ENCODE peak calls at places on chromosomes 13 and 19, in ten cellular contexts. E, H, X, L, Y, P, R, Z, W and B are unnamed samples.

GRCh38 chr19:21264891-21265290 is 64.3 kb downstream of the ZNF708 start:
- DNase-seq in E (no peak), H (no peak), X (no peak), L (no peak), Y (no peak), P (no peak), R (no peak), Z (no peak), W (no peak), B (no peak)

GRCh38 chr19:40232479-40232878 is 6.0 kb upstream of the CCNP start:
- DNase-seq in E (no peak), H (no peak), X (no peak), L (no peak), Y (no peak), P (no peak), R (no peak), Z (no peak), W (no peak), B (no peak)

GRCh38 chr13:51252954-51253531 is 30.8 kb downstream of the FAM124A start:
- DNase-seq in E (no peak), H (no peak), X (no peak), L (peak; percentile 54), Y (no peak), P (no peak), R (peak; percentile 50), Z (peak; percentile 21), W (no peak), B (peak; percentile 49)

GRCh38 chr19:29680447-29680846 is 15.2 kb downstream of the PLEKHF1 start:
- DNase-seq in E (no peak), H (no peak), X (no peak), L (peak; percentile 85), Y (peak; percentile 73), P (no peak), R (peak; percentile 69), Z (no peak), W (no peak), B (no peak)

GRCh38 chr13:97255515-97255999 is 33.4 kb downstream of the MBNL2 start:
- DNase-seq in E (no peak), H (no peak), X (no peak), L (no peak), Y (no peak), P (no peak), R (no peak), Z (no peak), W (no peak), B (no peak)

GRCh38 chr13:20177049-20177831 is 15.5 kb downstream of the GJB2 start:
- DNase-seq in E (no peak), H (no peak), X (peak; percentile 43), L (no peak), Y (no peak), P (no peak), R (no peak), Z (no peak), W (no peak), B (no peak)

GRCh38 chr13:104580931-104581330 is 1514.7 kb upstream of the SLC10A2 start:
- DNase-seq in E (no peak), H (no peak), X (no peak), L (no peak), Y (no peak), P (no peak), R (no peak), Z (no peak), W (no peak), B (no peak)

GRCh38 chr19:47210689-47211316 is 20.2 kb downstream of the BBC3 start:
- DNase-seq in E (peak; percentile 82), H (peak; percentile 80), X (peak; percentile 93), L (peak; percentile 96), Y (peak; percentile 79), P (peak; percentile 91), R (peak; percentile 75), Z (peak; percentile 91), W (peak; percentile 74), B (peak; percentile 79)

GRCh38 chr13:40136896-40137295 is 481.4 kb downstream of the COG6 start:
- DNase-seq in E (no peak), H (no peak), X (no peak), L (no peak), Y (no peak), P (no peak), R (no peak), Z (no peak), W (no peak), B (no peak)

GRCh38 chr19:28435551-28436261 is 777.2 kb downstream of the UQCRFS1 start:
- DNase-seq in E (no peak), H (no peak), X (no peak), L (no peak), Y (no peak), P (no peak), R (no peak), Z (peak; percentile 59), W (no peak), B (no peak)

GRCh38 chr13:41061914-41062837 is 867 bp downstream of the WBP4 start:
- DNase-seq in E (no peak), H (no peak), X (no peak), L (peak; percentile 15), Y (no peak), P (no peak), R (peak; percentile 61), Z (peak; percentile 79), W (no peak), B (no peak)

GRCh38 chr13:67230774-67231480 is 791 bp upstream of the PCDH9 start:
- DNase-seq in E (peak; percentile 69), H (peak; percentile 73), X (peak; percentile 84), L (peak; percentile 21), Y (no peak), P (peak; percentile 70), R (peak; percentile 46), Z (peak; percentile 73), W (peak; percentile 69), B (peak; percentile 41)

GRCh38 chr19:18322759-18323460 is at the start of gene LSM4:
- DNase-seq in E (peak; percentile 100), H (peak; percentile 99), X (peak; percentile 100), L (peak; percentile 98), Y (peak; percentile 99), P (peak; percentile 99), R (peak; percentile 98), Z (peak; percentile 95), W (peak; percentile 97), B (peak; percentile 99)

GRCh38 chr19:18319591-18320135 is 3.2 kb downstream of the LSM4 start:
- DNase-seq in E (no peak), H (no peak), X (no peak), L (no peak), Y (no peak), P (peak; percentile 58), R (no peak), Z (no peak), W (no peak), B (no peak)

GRCh38 chr19:18321729-18322091 is 1.2 kb downstream of the LSM4 start:
- DNase-seq in E (no peak), H (no peak), X (no peak), L (peak; percentile 81), Y (no peak), P (no peak), R (no peak), Z (peak; percentile 25), W (peak; percentile 33), B (no peak)

GRCh38 chr19:18320865-18321728 is 1.8 kb downstream of the LSM4 start:
- DNase-seq in E (no peak), H (peak; percentile 58), X (no peak), L (no peak), Y (no peak), P (no peak), R (no peak), Z (no peak), W (no peak), B (no peak)

GRCh38 chr19:18322318-18322758 is 538 bp downstream of the LSM4 start:
- DNase-seq in E (peak; percentile 63), H (peak; percentile 59), X (peak; percentile 82), L (peak; percentile 83), Y (peak; percentile 57), P (no peak), R (peak; percentile 68), Z (peak; percentile 72), W (peak; percentile 73), B (peak; percentile 64)
- TF ChIP-seq CTCF in E (no peak), H (no peak), X (peak; percentile 56), L (peak; percentile 50), Y (no peak), P (no peak), R (peak; percentile 21), Z (peak; percentile 25), W (peak; percentile 33), B (peak; percentile 36)

GRCh38 chr13:109309625-109310363 is 476.6 kb downstream of the IRS2 start:
- DNase-seq in E (no peak), H (no peak), X (no peak), L (no peak), Y (no peak), P (peak; percentile 55), R (no peak), Z (no peak), W (no peak), B (no peak)
- TF ChIP-seq CTCF in E (no peak), H (no peak), X (no peak), L (no peak), Y (no peak), P (no peak), R (no peak), Z (no peak), W (no peak), B (no peak)

DNA sequence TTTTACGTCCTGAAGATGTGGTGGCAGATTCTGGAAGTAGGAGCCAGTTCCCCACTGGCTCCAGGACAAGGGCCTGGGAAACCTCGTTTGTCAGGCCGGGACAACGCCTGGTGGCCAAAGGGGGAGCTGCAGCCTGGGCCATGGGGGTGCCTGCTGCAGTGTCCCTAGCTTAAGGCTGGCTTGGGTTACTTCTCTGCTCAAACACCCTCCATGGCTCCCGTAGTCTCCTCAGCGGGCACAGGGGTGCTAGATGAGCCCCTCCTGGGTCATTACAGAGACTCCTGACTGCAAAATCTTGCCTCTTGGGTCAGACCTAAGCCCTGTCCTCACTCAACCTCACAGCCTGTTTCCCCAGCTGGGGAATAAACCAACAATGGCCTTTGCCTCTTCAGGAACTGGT is 14.7 kb downstream of the CILP2 start:
- DNase-seq in E (peak; percentile 84), H (peak; percentile 77), X (peak; percentile 92), L (peak; percentile 59), Y (no peak), P (peak; percentile 29), R (peak; percentile 70), Z (no peak), W (peak; percentile 83), B (peak; percentile 71)
- TF ChIP-seq CTCF in E (peak; percentile 85), H (peak; percentile 76), X (peak; percentile 82), L (peak; percentile 52), Y (peak; percentile 61), P (peak; percentile 35), R (peak; percentile 27), Z (peak; percentile 81), W (peak; percentile 61), B (peak; percentile 67)

GRCh38 chr13:73497430-73497829 is 438.6 kb downstream of the KLF5 start:
- DNase-seq in E (no peak), H (no peak), X (no peak), L (no peak), Y (no peak), P (no peak), R (no peak), Z (no peak), W (no peak), B (no peak)
- TF ChIP-seq CTCF in E (no peak), H (no peak), X (no peak), L (no peak), Y (no peak), P (no peak), R (no peak), Z (no peak), W (no peak), B (no peak)